ENCODE peak calls at places on chromosomes 12 and 14, in six cellular contexts. One of them, this sample, is unnamed.

GRCh38 chr14:66508846-66509621 is 1.1 kb downstream of the GPHN start:
- DNase-seq in breast epithelium: peak
- DNase-seq in left ventricle myocardium inferior: peak
- DNase-seq in left lung: peak
- DNase-seq in fibroblast of the aortic adventitia: peak
- DNase-seq in AG09309: no peak
- DNase-seq in this sample: no peak

GRCh38 chr12:121120323-121120722 is 12.4 kb upstream of the P2RX7 start:
- DNase-seq in breast epithelium: no peak
- DNase-seq in left ventricle myocardium inferior: no peak
- DNase-seq in left lung: no peak
- DNase-seq in fibroblast of the aortic adventitia: no peak
- DNase-seq in AG09309: no peak
- DNase-seq in this sample: no peak

GRCh38 chr14:53153702-53154112 is 584 bp upstream of the DDHD1 start:
- DNase-seq in breast epithelium: no peak
- DNase-seq in left ventricle myocardium inferior: no peak
- DNase-seq in left lung: no peak
- DNase-seq in fibroblast of the aortic adventitia: no peak
- DNase-seq in AG09309: no peak
- DNase-seq in this sample: no peak

GRCh38 chr12:116662612-116663144 is 75.2 kb downstream of the SPRING1 start:
- DNase-seq in breast epithelium: no peak
- DNase-seq in left ventricle myocardium inferior: no peak
- DNase-seq in left lung: peak
- DNase-seq in fibroblast of the aortic adventitia: no peak
- DNase-seq in AG09309: no peak
- DNase-seq in this sample: no peak

GRCh38 chr12:132622437-132623071 is 4.0 kb downstream of the P2RX2 start:
- DNase-seq in breast epithelium: no peak
- DNase-seq in left ventricle myocardium inferior: no peak
- DNase-seq in left lung: no peak
- DNase-seq in fibroblast of the aortic adventitia: peak
- DNase-seq in AG09309: no peak
- DNase-seq in this sample: peak

GRCh38 chr12:12194206-12194605 is 72.6 kb downstream of the LRP6 start:
- DNase-seq in breast epithelium: no peak
- DNase-seq in left ventricle myocardium inferior: no peak
- DNase-seq in left lung: no peak
- DNase-seq in fibroblast of the aortic adventitia: no peak
- DNase-seq in AG09309: no peak
- DNase-seq in this sample: peak

GRCh38 chr12:70121562-70121961 is 121.7 kb upstream of the CNOT2 start:
- DNase-seq in breast epithelium: no peak
- DNase-seq in left ventricle myocardium inferior: no peak
- DNase-seq in left lung: no peak
- DNase-seq in fibroblast of the aortic adventitia: no peak
- DNase-seq in AG09309: no peak
- DNase-seq in this sample: no peak

GRCh38 chr12:48165089-48166031 is 8.0 kb upstream of the ASB8 start:
- DNase-seq in breast epithelium: no peak
- DNase-seq in left ventricle myocardium inferior: no peak
- DNase-seq in left lung: no peak
- DNase-seq in fibroblast of the aortic adventitia: peak
- DNase-seq in AG09309: no peak
- DNase-seq in this sample: no peak

GRCh38 chr14:95741051-95741490 is 27.1 kb upstream of the TCL1A start:
- DNase-seq in breast epithelium: peak
- DNase-seq in left ventricle myocardium inferior: no peak
- DNase-seq in left lung: no peak
- DNase-seq in fibroblast of the aortic adventitia: no peak
- DNase-seq in AG09309: no peak
- DNase-seq in this sample: no peak

GRCh38 chr14:68630081-68630571 is 162.7 kb downstream of the ZFP36L1 start:
- DNase-seq in breast epithelium: no peak
- DNase-seq in left ventricle myocardium inferior: no peak
- DNase-seq in left lung: no peak
- DNase-seq in fibroblast of the aortic adventitia: no peak
- DNase-seq in AG09309: no peak
- DNase-seq in this sample: no peak

GRCh38 chr14:59303216-59303615 is 114.7 kb downstream of the DAAM1 start:
- DNase-seq in breast epithelium: no peak
- DNase-seq in left ventricle myocardium inferior: no peak
- DNase-seq in left lung: no peak
- DNase-seq in fibroblast of the aortic adventitia: peak
- DNase-seq in AG09309: no peak
- DNase-seq in this sample: peak

GRCh38 chr12:88703790-88704189 is 123.5 kb upstream of the KITLG start:
- DNase-seq in breast epithelium: no peak
- DNase-seq in left ventricle myocardium inferior: no peak
- DNase-seq in left lung: no peak
- DNase-seq in fibroblast of the aortic adventitia: peak
- DNase-seq in AG09309: no peak
- DNase-seq in this sample: no peak

GRCh38 chr12:3553681-3554546 is 62.9 kb downstream of the PRMT8 start:
- DNase-seq in breast epithelium: peak
- DNase-seq in left ventricle myocardium inferior: no peak
- DNase-seq in left lung: no peak
- DNase-seq in fibroblast of the aortic adventitia: no peak
- DNase-seq in AG09309: no peak
- DNase-seq in this sample: no peak

GRCh38 chr12:88591343-88591742 is 11.1 kb upstream of the KITLG start:
- DNase-seq in breast epithelium: no peak
- DNase-seq in left ventricle myocardium inferior: no peak
- DNase-seq in left lung: no peak
- DNase-seq in fibroblast of the aortic adventitia: no peak
- DNase-seq in AG09309: peak
- DNase-seq in this sample: no peak

GRCh38 chr12:48681416-48681737 is 661 bp downstream of the KANSL2 start:
- DNase-seq in breast epithelium: no peak
- DNase-seq in left ventricle myocardium inferior: no peak
- DNase-seq in left lung: no peak
- DNase-seq in fibroblast of the aortic adventitia: no peak
- DNase-seq in AG09309: no peak
- DNase-seq in this sample: no peak

GRCh38 chr14:90115780-90116179 is 54.0 kb downstream of the KCNK13 start:
- DNase-seq in breast epithelium: no peak
- DNase-seq in left ventricle myocardium inferior: no peak
- DNase-seq in left lung: no peak
- DNase-seq in fibroblast of the aortic adventitia: no peak
- DNase-seq in AG09309: no peak
- DNase-seq in this sample: no peak

GRCh38 chr12:76450690-76451089 is 102.5 kb upstream of the BBS10 start:
- DNase-seq in breast epithelium: no peak
- DNase-seq in left ventricle myocardium inferior: no peak
- DNase-seq in left lung: no peak
- DNase-seq in fibroblast of the aortic adventitia: peak
- DNase-seq in AG09309: no peak
- DNase-seq in this sample: peak

GRCh38 chr12:28100717-28101116 is 89.5 kb upstream of the CCDC91 start:
- DNase-seq in breast epithelium: no peak
- DNase-seq in left ventricle myocardium inferior: no peak
- DNase-seq in left lung: no peak
- DNase-seq in fibroblast of the aortic adventitia: peak
- DNase-seq in AG09309: no peak
- DNase-seq in this sample: no peak

GRCh38 chr12:74964390-74964789 is 245.2 kb downstream of the KCNC2 start:
- DNase-seq in breast epithelium: no peak
- DNase-seq in left ventricle myocardium inferior: no peak
- DNase-seq in left lung: no peak
- DNase-seq in fibroblast of the aortic adventitia: no peak
- DNase-seq in AG09309: no peak
- DNase-seq in this sample: no peak

GRCh38 chr12:89101440-89101839 is 250.9 kb downstream of the DUSP6 start:
- DNase-seq in breast epithelium: no peak
- DNase-seq in left ventricle myocardium inferior: no peak
- DNase-seq in left lung: no peak
- DNase-seq in fibroblast of the aortic adventitia: no peak
- DNase-seq in AG09309: no peak
- DNase-seq in this sample: no peak

GRCh38 chr14:74557691-74558090 is 54.3 kb downstream of the LTBP2 start:
- DNase-seq in breast epithelium: no peak
- DNase-seq in left ventricle myocardium inferior: no peak
- DNase-seq in left lung: no peak
- DNase-seq in fibroblast of the aortic adventitia: no peak
- DNase-seq in AG09309: no peak
- DNase-seq in this sample: no peak

GRCh38 chr12:11822071-11822818 is 172.8 kb downstream of the ETV6 start:
- DNase-seq in breast epithelium: no peak
- DNase-seq in left ventricle myocardium inferior: no peak
- DNase-seq in left lung: no peak
- DNase-seq in fibroblast of the aortic adventitia: peak
- DNase-seq in AG09309: no peak
- DNase-seq in this sample: no peak

GRCh38 chr14:26873556-26873955 is 275.7 kb upstream of the NOVA1 start:
- DNase-seq in breast epithelium: no peak
- DNase-seq in left ventricle myocardium inferior: no peak
- DNase-seq in left lung: no peak
- DNase-seq in fibroblast of the aortic adventitia: no peak
- DNase-seq in AG09309: no peak
- DNase-seq in this sample: no peak
- H3K4me3 ChIP-seq in breast epithelium: no peak
- H3K4me3 ChIP-seq in left ventricle myocardium inferior: no peak
- H3K4me3 ChIP-seq in left lung: no peak
- H3K4me3 ChIP-seq in fibroblast of the aortic adventitia: no peak
- H3K4me3 ChIP-seq in AG09309: no peak
- H3K4me3 ChIP-seq in this sample: no peak

DNA sequence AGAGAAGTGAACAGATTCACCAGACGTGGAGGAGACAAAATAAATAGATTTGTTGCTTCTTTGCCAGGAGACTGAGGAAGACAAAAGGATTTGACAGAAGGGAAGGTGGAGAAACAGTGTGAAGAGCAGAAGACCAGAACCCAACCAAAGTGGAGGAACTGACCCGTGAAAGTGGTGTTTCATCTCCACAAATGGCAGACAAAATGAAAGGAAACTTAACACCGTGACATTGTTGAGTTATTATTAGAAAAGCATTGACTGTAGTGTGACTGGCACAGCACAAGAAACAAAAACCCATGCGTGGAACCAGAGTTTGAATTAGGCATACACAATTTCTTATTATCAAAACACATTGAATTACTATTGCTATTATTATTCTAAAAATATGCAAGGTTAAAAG is 518.1 kb downstream of the TMEM121 start:
- DNase-seq in breast epithelium: no peak
- DNase-seq in left ventricle myocardium inferior: no peak
- DNase-seq in left lung: no peak
- DNase-seq in fibroblast of the aortic adventitia: no peak
- DNase-seq in AG09309: no peak
- DNase-seq in this sample: no peak
- H3K4me3 ChIP-seq in breast epithelium: no peak
- H3K4me3 ChIP-seq in left ventricle myocardium inferior: no peak
- H3K4me3 ChIP-seq in left lung: no peak
- H3K4me3 ChIP-seq in fibroblast of the aortic adventitia: no peak
- H3K4me3 ChIP-seq in AG09309: no peak
- H3K4me3 ChIP-seq in this sample: no peak

GRCh38 chr12:130162267-130162666 is at the start of gene FZD10:
- DNase-seq in breast epithelium: no peak
- DNase-seq in left ventricle myocardium inferior: peak
- DNase-seq in left lung: no peak
- DNase-seq in fibroblast of the aortic adventitia: no peak
- DNase-seq in AG09309: no peak
- DNase-seq in this sample: no peak
- H3K4me3 ChIP-seq in breast epithelium: peak
- H3K4me3 ChIP-seq in left ventricle myocardium inferior: peak
- H3K4me3 ChIP-seq in left lung: peak
- H3K4me3 ChIP-seq in fibroblast of the aortic adventitia: no peak
- H3K4me3 ChIP-seq in AG09309: no peak
- H3K4me3 ChIP-seq in this sample: peak

DNA sequence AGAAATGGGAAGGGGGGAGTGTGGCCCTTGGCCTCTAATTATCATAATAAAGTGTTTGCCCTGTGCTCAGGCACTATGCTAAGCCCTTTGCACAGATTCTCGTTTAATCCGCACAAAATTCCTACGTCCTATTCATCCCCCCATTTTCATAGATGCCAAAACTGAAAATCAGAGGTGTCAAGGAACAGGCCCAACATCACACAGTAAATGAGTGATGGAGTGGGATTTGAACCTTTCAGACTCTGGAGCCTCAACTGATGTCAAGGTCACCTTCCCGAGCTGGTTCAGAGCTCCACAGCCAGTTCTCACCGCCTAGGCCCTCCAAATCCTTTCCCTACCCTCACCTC is 80.7 kb downstream of the IRF2BPL start:
- DNase-seq in breast epithelium: no peak
- DNase-seq in left ventricle myocardium inferior: no peak
- DNase-seq in left lung: no peak
- DNase-seq in fibroblast of the aortic adventitia: no peak
- DNase-seq in AG09309: no peak
- DNase-seq in this sample: no peak
- H3K4me3 ChIP-seq in breast epithelium: no peak
- H3K4me3 ChIP-seq in left ventricle myocardium inferior: peak
- H3K4me3 ChIP-seq in left lung: no peak
- H3K4me3 ChIP-seq in fibroblast of the aortic adventitia: no peak
- H3K4me3 ChIP-seq in AG09309: no peak
- H3K4me3 ChIP-seq in this sample: no peak

GRCh38 chr12:95548539-95549391 is 2.5 kb downstream of the USP44 start:
- DNase-seq in breast epithelium: no peak
- DNase-seq in left ventricle myocardium inferior: peak
- DNase-seq in left lung: peak
- DNase-seq in fibroblast of the aortic adventitia: peak
- DNase-seq in AG09309: no peak
- DNase-seq in this sample: no peak

GRCh38 chr12:95549392-95550084 is 1.7 kb downstream of the USP44 start:
- DNase-seq in breast epithelium: no peak
- DNase-seq in left ventricle myocardium inferior: no peak
- DNase-seq in left lung: no peak
- DNase-seq in fibroblast of the aortic adventitia: no peak
- DNase-seq in AG09309: no peak
- DNase-seq in this sample: no peak

GRCh38 chr12:95553202-95553943 is 2.1 kb upstream of the USP44 start:
- DNase-seq in breast epithelium: no peak
- DNase-seq in left ventricle myocardium inferior: no peak
- DNase-seq in left lung: no peak
- DNase-seq in fibroblast of the aortic adventitia: no peak
- DNase-seq in AG09309: no peak
- DNase-seq in this sample: no peak

GRCh38 chr12:95551913-95552516 is 739 bp upstream of the USP44 start:
- DNase-seq in breast epithelium: no peak
- DNase-seq in left ventricle myocardium inferior: no peak
- DNase-seq in left lung: no peak
- DNase-seq in fibroblast of the aortic adventitia: no peak
- DNase-seq in AG09309: no peak
- DNase-seq in this sample: no peak

DNA sequence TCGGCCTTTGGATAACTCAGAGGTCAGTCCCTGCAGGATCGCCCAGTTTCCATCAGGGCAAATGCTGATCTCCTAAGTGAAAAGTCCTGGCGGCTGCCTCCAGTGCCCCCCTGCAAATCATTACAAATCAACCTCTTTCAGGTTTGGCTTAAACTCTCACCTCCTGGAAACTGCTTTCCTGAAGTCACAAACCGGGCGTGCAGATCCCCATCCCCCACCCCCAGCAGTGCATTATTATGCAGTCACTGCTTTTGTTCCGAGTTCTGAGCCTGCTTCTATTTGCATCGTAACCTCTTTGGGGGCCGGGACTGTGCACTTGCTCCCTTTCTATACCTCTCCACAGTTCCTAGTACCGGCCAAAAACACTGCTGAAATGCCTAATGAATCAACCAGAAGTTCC is at the start of gene USP44:
- DNase-seq in breast epithelium: no peak
- DNase-seq in left ventricle myocardium inferior: no peak
- DNase-seq in left lung: no peak
- DNase-seq in fibroblast of the aortic adventitia: no peak
- DNase-seq in AG09309: no peak
- DNase-seq in this sample: no peak
- H3K4me3 ChIP-seq in breast epithelium: no peak
- H3K4me3 ChIP-seq in left ventricle myocardium inferior: no peak
- H3K4me3 ChIP-seq in left lung: no peak
- H3K4me3 ChIP-seq in fibroblast of the aortic adventitia: no peak
- H3K4me3 ChIP-seq in AG09309: no peak
- H3K4me3 ChIP-seq in this sample: no peak

GRCh38 chr14:73269729-73270651 is 32.7 kb downstream of the PAPLN start:
- DNase-seq in breast epithelium: no peak
- DNase-seq in left ventricle myocardium inferior: peak
- DNase-seq in left lung: peak
- DNase-seq in fibroblast of the aortic adventitia: peak
- DNase-seq in AG09309: no peak
- DNase-seq in this sample: no peak
- H3K4me3 ChIP-seq in breast epithelium: peak
- H3K4me3 ChIP-seq in left ventricle myocardium inferior: peak
- H3K4me3 ChIP-seq in left lung: peak
- H3K4me3 ChIP-seq in fibroblast of the aortic adventitia: peak
- H3K4me3 ChIP-seq in AG09309: peak
- H3K4me3 ChIP-seq in this sample: peak